ENCODE peak calls at places on chromosomes 2 and 18, in five cellular contexts. S, C, Z, I and J are unnamed samples.
A peak's percentile ranks its signal among the peaks of the same experiment; 100 is the strongest.

GRCh38 chr2:86439879-86440630 is 1.1 kb upstream of the KDM3A start:
- DNase-seq in Z (no peak), I (no peak), S (no peak), C (no peak), J (no peak)

GRCh38 chr2:42895134-42895795 is 102.9 kb upstream of the HAAO start:
- DNase-seq in I (no peak), C (no peak), Z (no peak), S (peak; percentile 34), J (no peak)

GRCh38 chr2:129711816-129712420 is 267.5 kb upstream of the RAB6C start:
- DNase-seq in S (no peak), Z (no peak), C (no peak), I (no peak), J (no peak)

GRCh38 chr2:47422560-47422959 is 19.6 kb downstream of the MSH2 start:
- DNase-seq in C (no peak), Z (peak; percentile 96), S (peak; percentile 76), I (no peak), J (no peak)

GRCh38 chr2:84459028-84459943 is at the start of gene SUCLG1:
- DNase-seq in C (peak; percentile 76), S (peak; percentile 73), I (peak; percentile 91), Z (peak; percentile 80), J (peak; percentile 92)

GRCh38 chr2:200172944-200173481 is 133.5 kb upstream of the SPATS2L start:
- DNase-seq in C (no peak), I (no peak), S (peak; percentile 43), Z (peak; percentile 37), J (no peak)

GRCh38 chr2:112189001-112189556 is 50.9 kb downstream of the FBLN7 start:
- DNase-seq in C (no peak), Z (no peak), S (no peak), I (no peak), J (no peak)

GRCh38 chr2:182852090-182852489 is 14.3 kb downstream of the FRZB start:
- DNase-seq in Z (peak; percentile 20), S (no peak), C (no peak), I (no peak), J (peak; percentile 43)

GRCh38 chr2:51350100-51350499 is 318.2 kb upstream of the NRXN1 start:
- DNase-seq in C (no peak), S (peak; percentile 91), I (no peak), Z (peak; percentile 59), J (no peak)

GRCh38 chr2:96129528-96130120 is 8.7 kb downstream of the ASTL start:
- DNase-seq in I (no peak), S (peak; percentile 6), C (no peak), Z (no peak), J (peak; percentile 34)

GRCh38 chr18:12305211-12305610 is 2.8 kb upstream of the TUBB6 start:
- DNase-seq in S (no peak), I (no peak), Z (no peak), C (no peak), J (no peak)

GRCh38 chr2:111117666-111118454 is 2.9 kb upstream of the BCL2L11 start:
- DNase-seq in Z (no peak), S (peak; percentile 77), I (peak; percentile 47), C (peak; percentile 27), J (peak; percentile 81)

GRCh38 chr2:157032019-157032418 is 225.5 kb upstream of the GALNT5 start:
- DNase-seq in C (no peak), I (no peak), Z (peak; percentile 96), S (peak; percentile 94), J (no peak)

GRCh38 chr2:45477546-45477945 is 133.5 kb downstream of the SRBD1 start:
- DNase-seq in Z (no peak), S (no peak), I (no peak), C (no peak), J (no peak)

GRCh38 chr2:43749583-43749982 is 24.3 kb upstream of the DYNC2LI1 start:
- DNase-seq in Z (no peak), I (no peak), S (no peak), C (no peak), J (no peak)

GRCh38 chr2:49616800-49617199 is 462.5 kb upstream of the FSHR start:
- DNase-seq in S (no peak), I (no peak), C (peak; percentile 36), Z (peak; percentile 42), J (no peak)

GRCh38 chr2:38095996-38096861 is 20.3 kb upstream of the CYP1B1 start:
- DNase-seq in Z (peak; percentile 94), C (no peak), I (peak; percentile 85), S (peak; percentile 58), J (peak; percentile 79)

GRCh38 chr2:127646487-127647241 is 711 bp downstream of the GPR17 start:
- DNase-seq in S (no peak), C (no peak), I (no peak), Z (no peak), J (peak; percentile 48)

GRCh38 chr2:127649100-127649611 is 3.2 kb downstream of the GPR17 start:
- DNase-seq in Z (peak; percentile 35), I (peak; percentile 74), C (no peak), S (no peak), J (peak; percentile 69)

GRCh38 chr2:127647242-127648190 is 1.6 kb downstream of the GPR17 start:
- DNase-seq in C (no peak), Z (peak; percentile 40), S (peak; percentile 25), I (no peak), J (peak; percentile 68)

GRCh38 chr2:127649684-127650040 is 3.7 kb downstream of the GPR17 start:
- DNase-seq in I (peak; percentile 85), C (peak; percentile 80), Z (peak; percentile 94), S (peak; percentile 77), J (peak; percentile 85)

GRCh38 chr2:127648321-127648720 is 2.4 kb downstream of the GPR17 start:
- DNase-seq in S (no peak), I (no peak), Z (no peak), C (no peak), J (peak; percentile 37)
- H3K4me1 ChIP-seq in S (peaks cover 7% of the 10 kb centered on the region), I (peaks cover 79% of the 10 kb centered on the region), Z (peaks cover 30% of the 10 kb centered on the region), C (peaks cover 13% of the 10 kb centered on the region), J (peaks cover 35% of the 10 kb centered on the region)

GRCh38 chr18:3268306-3268705 is 6.4 kb downstream of the MYL12B start:
- DNase-seq in I (no peak), S (no peak), C (no peak), Z (no peak), J (no peak)
- H3K4me1 ChIP-seq in I (peaks cover 73% of the 10 kb centered on the region), S (peaks cover 16% of the 10 kb centered on the region), C (peaks cover 7% of the 10 kb centered on the region), Z (peaks cover 46% of the 10 kb centered on the region), J (peaks cover 17% of the 10 kb centered on the region)

GRCh38 chr2:128292599-128293425 is 25.9 kb downstream of the HS6ST1 start:
- DNase-seq in I (no peak), S (no peak), Z (no peak), C (no peak), J (peak; percentile 17)
- H3K4me1 ChIP-seq in I (peaks cover 21% of the 10 kb centered on the region), S (peaks cover 38% of the 10 kb centered on the region), Z (no peaks in the 10 kb centered on the region), C (no peaks in the 10 kb centered on the region), J (no peaks in the 10 kb centered on the region)

GRCh38 chr2:128303911-128304310 is 14.8 kb downstream of the HS6ST1 start:
- DNase-seq in I (no peak), C (no peak), Z (no peak), S (no peak), J (no peak)

GRCh38 chr2:128304330-128304714 is 14.3 kb downstream of the HS6ST1 start:
- DNase-seq in Z (no peak), I (no peak), C (no peak), S (no peak), J (peak; percentile 38)

GRCh38 chr2:128305555-128306080 is 13.1 kb downstream of the HS6ST1 start:
- DNase-seq in Z (peak; percentile 15), I (no peak), S (peak; percentile 75), C (no peak), J (peak; percentile 49)

GRCh38 chr2:128306081-128306930 is 12.4 kb downstream of the HS6ST1 start:
- DNase-seq in I (no peak), C (no peak), Z (peak; percentile 86), S (peak; percentile 100), J (peak; percentile 65)

GRCh38 chr2:128304715-128305554 is 13.7 kb downstream of the HS6ST1 start:
- DNase-seq in I (peak; percentile 72), S (peak; percentile 98), C (no peak), Z (peak; percentile 93), J (peak; percentile 86)
- H3K4me1 ChIP-seq in I (peaks cover 55% of the 10 kb centered on the region), S (peaks cover 81% of the 10 kb centered on the region), C (peaks cover 20% of the 10 kb centered on the region), Z (peaks cover 27% of the 10 kb centered on the region), J (peaks cover 21% of the 10 kb centered on the region)

GRCh38 chr2:217335341-217335966 is 475.6 kb upstream of the TNP1 start:
- DNase-seq in I (no peak), S (peak; percentile 34), Z (peak; percentile 72), C (no peak), J (no peak)

GRCh38 chr2:217330647-217331046 is 470.8 kb upstream of the TNP1 start:
- DNase-seq in S (no peak), C (no peak), I (no peak), Z (no peak), J (no peak)

GRCh38 chr2:217331577-217332139 is 471.8 kb upstream of the TNP1 start:
- DNase-seq in C (peak; percentile 11), S (peak; percentile 82), I (no peak), Z (peak; percentile 90), J (no peak)

GRCh38 chr2:217332392-217332791 is 472.5 kb upstream of the TNP1 start:
- DNase-seq in C (no peak), S (no peak), Z (no peak), I (no peak), J (no peak)

DNA sequence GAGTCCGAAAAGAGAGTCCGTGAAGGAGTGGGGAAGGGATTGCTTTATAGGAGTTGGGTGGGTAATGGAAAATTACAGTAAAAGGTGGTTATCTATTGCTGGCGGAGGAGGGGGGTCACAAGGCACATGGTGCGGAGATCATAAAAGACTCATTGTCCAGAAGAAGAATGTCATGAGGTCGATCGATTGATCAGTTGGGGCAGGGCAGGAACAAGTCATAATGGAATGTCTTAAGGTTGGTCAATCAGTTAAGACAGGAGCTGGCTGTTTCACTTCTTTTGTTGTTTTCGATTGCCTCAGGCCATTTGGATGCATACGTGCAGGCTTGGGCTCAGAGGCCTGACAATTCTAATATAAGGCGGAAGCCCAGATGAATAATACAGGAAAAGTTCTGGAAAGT is 473.0 kb upstream of the TNP1 start:
- DNase-seq in S (no peak), I (no peak), C (no peak), Z (no peak), J (no peak)
- H3K4me1 ChIP-seq in S (peaks cover 22% of the 10 kb centered on the region), I (peaks cover 12% of the 10 kb centered on the region), C (peaks cover 28% of the 10 kb centered on the region), Z (peaks cover 41% of the 10 kb centered on the region), J (peaks cover 5% of the 10 kb centered on the region)

GRCh38 chr2:128363991-128364390 is 45.3 kb upstream of the HS6ST1 start:
- DNase-seq in I (no peak), C (no peak), Z (no peak), S (no peak), J (no peak)
- H3K4me1 ChIP-seq in I (no peaks in the 10 kb centered on the region), C (peaks cover 26% of the 10 kb centered on the region), Z (no peaks in the 10 kb centered on the region), S (peaks cover 16% of the 10 kb centered on the region), J (peaks cover 3% of the 10 kb centered on the region)